ENCODE peak calls at places on chromosomes 4 and X, in four cellular contexts. G is nephron progenitor cell; Y is activated CD8-positive, alpha-beta memory T cell treated with anti-CD3 and anti-CD28 coated beads for 48 hours; D is psoas muscle. B is an unnamed sample.

GRCh38 chrX:34778961-34779360 is 121.9 kb upstream of the TMEM47 start:
- DNase-seq in G (no peak), Y (no peak), D (no peak), B (peak; percentile 46)

GRCh38 chrX:26613951-26614350 is 398.0 kb downstream of the MAGEB5 start:
- DNase-seq in G (no peak), Y (no peak), D (no peak), B (no peak)

GRCh38 chrX:11665144-11666040 is at the start of gene ARHGAP6:
- DNase-seq in G (peak; percentile 65), Y (no peak), D (peak; percentile 49), B (peak; percentile 68)

GRCh38 chr4:151807220-151807619 is 46.4 kb upstream of the GATB start:
- DNase-seq in G (no peak), Y (no peak), D (peak; percentile 10), B (no peak)

GRCh38 chr4:105126311-105127153 is 20.1 kb upstream of the TET2 start:
- DNase-seq in G (no peak), Y (no peak), D (no peak), B (peak; percentile 64)

GRCh38 chr4:4969298-4969697 is 50.0 kb downstream of the CYTL1 start:
- DNase-seq in G (no peak), Y (no peak), D (peak; percentile 78), B (peak; percentile 63)

GRCh38 chr4:48779095-48779997 is 733 bp downstream of the FRYL start:
- DNase-seq in G (peak; percentile 79), Y (peak; percentile 51), D (peak; percentile 73), B (peak; percentile 63)

GRCh38 chrX:10190367-10190766 is 33.6 kb downstream of the CLCN4 start:
- DNase-seq in G (peak; percentile 14), Y (no peak), D (no peak), B (peak; percentile 75)

GRCh38 chr4:150664935-150665334 is 83.0 kb downstream of the MAB21L2 start:
- DNase-seq in G (no peak), Y (no peak), D (no peak), B (no peak)

GRCh38 chr4:101697266-101697665 is 93.3 kb upstream of the BANK1 start:
- DNase-seq in G (no peak), Y (no peak), D (no peak), B (no peak)

GRCh38 chr4:24405926-24406325 is 178.4 kb downstream of the DHX15 start:
- DNase-seq in G (no peak), Y (no peak), D (no peak), B (no peak)